ENCODE peak calls at places on chromosomes 13 and 19, in four cellular contexts. C, R, L and W are unnamed samples.

GRCh38 chr19:47022541-47023447 is 3.2 kb downstream of the NPAS1 start:
- DNase-seq in C (no peak), R (no peak), L (no peak), W (no peak)

GRCh38 chr13:50670847-50671542 is 172.5 kb downstream of the DLEU7 start:
- DNase-seq in C (no peak), R (no peak), L (no peak), W (no peak)

GRCh38 chr19:17281391-17282304 is at the start of gene ANKLE1:
- DNase-seq in C (no peak), R (peak), L (no peak), W (no peak)

GRCh38 chr13:48624858-48625257 is 28.9 kb upstream of the CYSLTR2 start:
- DNase-seq in C (no peak), R (no peak), L (no peak), W (no peak)

GRCh38 chr13:45654633-45655349 is 39.3 kb upstream of the ERICH6B start:
- DNase-seq in C (no peak), R (no peak), L (no peak), W (no peak)

GRCh38 chr19:16851031-16851712 is 22.0 kb downstream of the SIN3B start:
- DNase-seq in C (no peak), R (no peak), L (no peak), W (no peak)

GRCh38 chr13:99505814-99506269 is 4.6 kb downstream of the TM9SF2 start:
- DNase-seq in C (no peak), R (no peak), L (no peak), W (no peak)

GRCh38 chr19:14450168-14450874 is 17.2 kb downstream of the PKN1 start:
- DNase-seq in C (peak), R (peak), L (no peak), W (no peak)

GRCh38 chr19:46753420-46754155 is 7.3 kb upstream of the STRN4 start:
- DNase-seq in C (no peak), R (peak), L (peak), W (no peak)

GRCh38 chr13:74229242-74229641 is 95.0 kb upstream of the KLF12 start:
- DNase-seq in C (no peak), R (no peak), L (no peak), W (no peak)

GRCh38 chr13:27018230-27018875 is 153.3 kb downstream of the USP12 start:
- DNase-seq in C (no peak), R (no peak), L (no peak), W (no peak)

DNA sequence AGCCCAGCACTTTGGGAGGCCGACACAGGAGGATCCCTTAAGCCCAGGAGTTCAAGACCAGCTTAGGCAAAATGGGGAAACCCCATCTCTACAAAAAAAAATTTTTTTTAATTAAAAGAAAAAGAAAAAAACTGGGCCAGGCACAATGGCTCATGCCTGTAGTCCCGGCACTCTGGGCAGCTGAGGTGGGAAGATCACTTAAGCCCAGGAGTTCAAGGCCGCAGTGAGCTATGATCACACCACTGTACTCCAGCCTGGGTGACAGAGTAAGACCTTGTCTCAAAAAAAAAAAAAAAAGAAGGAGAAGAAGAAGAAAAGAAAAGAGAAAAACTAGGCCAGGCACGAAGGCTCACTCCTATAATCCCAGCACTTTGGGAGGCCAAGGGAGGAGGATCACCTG is 4.3 kb downstream of the ELL start:
- DNase-seq in C (no peak), R (no peak), L (no peak), W (no peak)
- TF ChIP-seq CTCF in C (no peak), R (no peak), L (no peak), W (no peak)

GRCh38 chr19:18856385-18857126 is 24.8 kb downstream of the UPF1 start:
- DNase-seq in C (no peak), R (no peak), L (no peak), W (no peak)
- TF ChIP-seq CTCF in C (no peak), R (no peak), L (no peak), W (peak)

GRCh38 chr13:38415233-38415632 is 65.6 kb downstream of the UFM1 start:
- DNase-seq in C (no peak), R (no peak), L (no peak), W (peak)

GRCh38 chr13:38419312-38419873 is 69.7 kb downstream of the UFM1 start:
- DNase-seq in C (no peak), R (no peak), L (no peak), W (peak)

GRCh38 chr13:38418286-38418685 is 68.6 kb downstream of the UFM1 start:
- DNase-seq in C (no peak), R (no peak), L (no peak), W (no peak)

GRCh38 chr13:38417241-38417640 is 67.6 kb downstream of the UFM1 start:
- DNase-seq in C (no peak), R (no peak), L (no peak), W (no peak)

GRCh38 chr13:38417727-38418126 is 68.1 kb downstream of the UFM1 start:
- DNase-seq in C (no peak), R (no peak), L (no peak), W (no peak)
- TF ChIP-seq CTCF in C (no peak), R (no peak), L (no peak), W (peak)

GRCh38 chr19:55117636-55118391 is at the start of gene PPP1R12C:
- DNase-seq in C (peak), R (peak), L (peak), W (peak)
- TF ChIP-seq CTCF in C (no peak), R (no peak), L (no peak), W (no peak)

GRCh38 chr13:38582133-38582532 is 104.7 kb upstream of the FREM2 start:
- DNase-seq in C (no peak), R (no peak), L (no peak), W (peak)
- TF ChIP-seq CTCF in C (no peak), R (no peak), L (no peak), W (peak)

GRCh38 chr19:41859618-41860418 is at the start of gene RPS19:
- DNase-seq in C (peak), R (peak), L (peak), W (peak)
- TF ChIP-seq CTCF in C (no peak), R (peak), L (peak), W (peak)

GRCh38 chr19:56071151-56071550 is 49.9 kb downstream of the ZNF787 start:
- DNase-seq in C (peak), R (no peak), L (no peak), W (no peak)

GRCh38 chr19:56066152-56067023 is 54.7 kb downstream of the ZNF787 start:
- DNase-seq in C (peak), R (peak), L (peak), W (no peak)

DNA sequence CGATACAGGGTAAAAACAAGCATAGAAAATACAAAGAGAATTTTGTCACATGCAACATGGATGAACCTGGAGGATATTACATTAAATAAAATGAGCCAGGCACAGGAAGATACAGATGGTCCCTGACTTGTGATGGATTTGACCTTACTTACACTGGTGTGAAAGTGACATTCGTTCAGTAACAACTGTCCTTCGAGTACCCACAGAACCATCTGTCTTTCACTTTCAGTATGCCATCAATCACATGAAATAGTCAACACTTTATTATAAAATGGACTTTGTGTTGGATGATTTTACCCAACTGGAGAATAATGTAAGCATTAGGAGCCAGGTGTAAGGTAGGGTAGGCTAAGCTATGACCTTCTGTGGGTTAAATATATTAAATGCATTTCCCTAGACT is 51.5 kb downstream of the ZNF787 start:
- DNase-seq in C (no peak), R (no peak), L (no peak), W (no peak)
- TF ChIP-seq CTCF in C (no peak), R (no peak), L (no peak), W (no peak)

DNA sequence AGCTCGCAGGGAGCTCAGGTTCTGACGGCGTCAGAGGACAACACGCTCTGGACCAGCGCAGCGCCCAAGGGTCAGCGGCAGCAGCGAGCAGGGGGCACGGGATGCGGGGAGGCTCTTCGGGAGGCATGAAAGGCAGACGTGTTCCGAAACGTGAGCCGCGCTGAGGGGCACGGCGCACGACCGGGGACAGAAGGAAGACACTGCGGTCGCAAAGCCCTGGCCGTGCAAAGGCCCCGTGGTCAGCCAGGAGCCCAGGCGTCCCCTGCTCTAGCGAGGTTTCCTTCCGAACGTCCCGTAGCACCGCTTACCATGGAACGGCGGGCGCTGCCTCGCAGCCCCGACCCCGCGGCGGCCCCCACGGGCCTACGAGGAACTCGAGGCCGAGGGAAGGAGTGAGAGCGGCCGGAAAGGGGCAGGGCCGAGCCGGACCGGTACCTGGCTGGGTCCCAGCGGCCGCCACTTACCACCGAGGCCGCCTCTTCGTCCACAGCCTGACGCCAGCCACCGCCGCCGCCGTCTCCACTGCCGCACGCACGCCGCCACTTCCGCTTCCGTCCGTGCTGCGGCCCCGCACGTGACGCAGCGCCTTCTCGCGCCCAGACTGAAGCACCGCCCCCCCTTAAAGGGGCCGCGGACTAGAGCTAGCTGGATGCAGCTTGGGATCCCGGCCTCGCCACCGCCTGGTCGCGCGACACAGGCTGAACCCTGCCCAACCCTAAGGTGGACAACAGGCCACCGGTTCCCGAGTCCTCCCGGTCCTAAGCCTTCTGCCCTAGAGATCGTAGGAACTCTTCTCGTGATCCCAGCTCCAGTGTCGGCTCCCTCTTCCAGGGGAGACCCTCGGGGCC is 9.4 kb downstream of the ABHD17A start:
- DNase-seq in C (peak), R (peak), L (peak), W (no peak)
- TF ChIP-seq CTCF in C (no peak), R (no peak), L (no peak), W (no peak)